ENCODE peak calls at places on chromosomes 7 and 10, in six cellular contexts. One of them, this sample, is unnamed.
A peak's percentile ranks its signal among the peaks of the same experiment; 100 is the strongest.

GRCh38 chr7:1372671-1373379 is 86.4 kb downstream of the MICALL2 start:
- DNase-seq in NCI-H2029 treated with DMSO at 0.1 percent for 48 hours: no peak
- DNase-seq in stimulated activated CD8-positive, alpha-beta memory T cell treated with anti-CD3 and anti-CD28 coated beads, Interleukin-2, amount 100 ng/mL, for 1 hour: no peak
- DNase-seq in small intestine: no peak
- DNase-seq in ACHN: no peak
- DNase-seq in fibroblast of the conjunctiva: no peak
- DNase-seq in this sample: no peak

GRCh38 chr10:106960812-106961211 is 203.7 kb downstream of the SORCS1 start:
- DNase-seq in NCI-H2029 treated with DMSO at 0.1 percent for 48 hours: no peak
- DNase-seq in stimulated activated CD8-positive, alpha-beta memory T cell treated with anti-CD3 and anti-CD28 coated beads, Interleukin-2, amount 100 ng/mL, for 1 hour: no peak
- DNase-seq in small intestine: no peak
- DNase-seq in ACHN: no peak
- DNase-seq in fibroblast of the conjunctiva: no peak
- DNase-seq in this sample: no peak

GRCh38 chr10:90148121-90148855 is 446.9 kb downstream of the KIF20B start:
- DNase-seq in NCI-H2029 treated with DMSO at 0.1 percent for 48 hours: no peak
- DNase-seq in stimulated activated CD8-positive, alpha-beta memory T cell treated with anti-CD3 and anti-CD28 coated beads, Interleukin-2, amount 100 ng/mL, for 1 hour: no peak
- DNase-seq in small intestine: peak; percentile 19
- DNase-seq in ACHN: peak; percentile 41
- DNase-seq in fibroblast of the conjunctiva: peak; percentile 49
- DNase-seq in this sample: no peak

GRCh38 chr7:129671276-129671675 is 59.8 kb downstream of the NRF1 start:
- DNase-seq in NCI-H2029 treated with DMSO at 0.1 percent for 48 hours: no peak
- DNase-seq in stimulated activated CD8-positive, alpha-beta memory T cell treated with anti-CD3 and anti-CD28 coated beads, Interleukin-2, amount 100 ng/mL, for 1 hour: no peak
- DNase-seq in small intestine: no peak
- DNase-seq in ACHN: no peak
- DNase-seq in fibroblast of the conjunctiva: no peak
- DNase-seq in this sample: no peak

GRCh38 chr10:38050212-38050611 is 39.7 kb downstream of the ZNF33A start:
- DNase-seq in NCI-H2029 treated with DMSO at 0.1 percent for 48 hours: no peak
- DNase-seq in stimulated activated CD8-positive, alpha-beta memory T cell treated with anti-CD3 and anti-CD28 coated beads, Interleukin-2, amount 100 ng/mL, for 1 hour: no peak
- DNase-seq in small intestine: no peak
- DNase-seq in ACHN: no peak
- DNase-seq in fibroblast of the conjunctiva: no peak
- DNase-seq in this sample: no peak

GRCh38 chr10:93065675-93066543 is 5.3 kb downstream of the CYP26C1 start:
- DNase-seq in NCI-H2029 treated with DMSO at 0.1 percent for 48 hours: no peak
- DNase-seq in stimulated activated CD8-positive, alpha-beta memory T cell treated with anti-CD3 and anti-CD28 coated beads, Interleukin-2, amount 100 ng/mL, for 1 hour: no peak
- DNase-seq in small intestine: no peak
- DNase-seq in ACHN: peak; percentile 40
- DNase-seq in fibroblast of the conjunctiva: no peak
- DNase-seq in this sample: no peak

GRCh38 chr10:3401491-3401938 is 228.9 kb upstream of the PITRM1 start:
- DNase-seq in NCI-H2029 treated with DMSO at 0.1 percent for 48 hours: no peak
- DNase-seq in stimulated activated CD8-positive, alpha-beta memory T cell treated with anti-CD3 and anti-CD28 coated beads, Interleukin-2, amount 100 ng/mL, for 1 hour: no peak
- DNase-seq in small intestine: no peak
- DNase-seq in ACHN: no peak
- DNase-seq in fibroblast of the conjunctiva: peak; percentile 32
- DNase-seq in this sample: peak; percentile 75

GRCh38 chr7:7843972-7844371 is 124.6 kb upstream of the GLCCI1 start:
- DNase-seq in NCI-H2029 treated with DMSO at 0.1 percent for 48 hours: no peak
- DNase-seq in stimulated activated CD8-positive, alpha-beta memory T cell treated with anti-CD3 and anti-CD28 coated beads, Interleukin-2, amount 100 ng/mL, for 1 hour: no peak
- DNase-seq in small intestine: no peak
- DNase-seq in ACHN: no peak
- DNase-seq in fibroblast of the conjunctiva: no peak
- DNase-seq in this sample: no peak

GRCh38 chr7:102890292-102890970 is 22.4 kb upstream of the LRRC17 start:
- DNase-seq in NCI-H2029 treated with DMSO at 0.1 percent for 48 hours: no peak
- DNase-seq in stimulated activated CD8-positive, alpha-beta memory T cell treated with anti-CD3 and anti-CD28 coated beads, Interleukin-2, amount 100 ng/mL, for 1 hour: no peak
- DNase-seq in small intestine: no peak
- DNase-seq in ACHN: no peak
- DNase-seq in fibroblast of the conjunctiva: no peak
- DNase-seq in this sample: no peak

GRCh38 chr10:123044391-123044790 is 35.6 kb downstream of the ACADSB start:
- DNase-seq in NCI-H2029 treated with DMSO at 0.1 percent for 48 hours: no peak
- DNase-seq in stimulated activated CD8-positive, alpha-beta memory T cell treated with anti-CD3 and anti-CD28 coated beads, Interleukin-2, amount 100 ng/mL, for 1 hour: no peak
- DNase-seq in small intestine: no peak
- DNase-seq in ACHN: peak; percentile 37
- DNase-seq in fibroblast of the conjunctiva: no peak
- DNase-seq in this sample: no peak

GRCh38 chr10:2893991-2894390 is 173.4 kb upstream of the PFKP start:
- DNase-seq in NCI-H2029 treated with DMSO at 0.1 percent for 48 hours: no peak
- DNase-seq in stimulated activated CD8-positive, alpha-beta memory T cell treated with anti-CD3 and anti-CD28 coated beads, Interleukin-2, amount 100 ng/mL, for 1 hour: no peak
- DNase-seq in small intestine: no peak
- DNase-seq in ACHN: no peak
- DNase-seq in fibroblast of the conjunctiva: no peak
- DNase-seq in this sample: no peak

GRCh38 chr7:30029696-30030095 is 1.5 kb downstream of the PLEKHA8 start:
- DNase-seq in NCI-H2029 treated with DMSO at 0.1 percent for 48 hours: no peak
- DNase-seq in stimulated activated CD8-positive, alpha-beta memory T cell treated with anti-CD3 and anti-CD28 coated beads, Interleukin-2, amount 100 ng/mL, for 1 hour: no peak
- DNase-seq in small intestine: peak; percentile 50
- DNase-seq in ACHN: peak; percentile 38
- DNase-seq in fibroblast of the conjunctiva: no peak
- DNase-seq in this sample: no peak

GRCh38 chr7:42154168-42154567 is 82.8 kb downstream of the GLI3 start:
- DNase-seq in NCI-H2029 treated with DMSO at 0.1 percent for 48 hours: no peak
- DNase-seq in stimulated activated CD8-positive, alpha-beta memory T cell treated with anti-CD3 and anti-CD28 coated beads, Interleukin-2, amount 100 ng/mL, for 1 hour: no peak
- DNase-seq in small intestine: no peak
- DNase-seq in ACHN: no peak
- DNase-seq in fibroblast of the conjunctiva: no peak
- DNase-seq in this sample: no peak

GRCh38 chr10:14022954-14023353 is 307.8 kb downstream of the FRMD4A start:
- DNase-seq in NCI-H2029 treated with DMSO at 0.1 percent for 48 hours: no peak
- DNase-seq in stimulated activated CD8-positive, alpha-beta memory T cell treated with anti-CD3 and anti-CD28 coated beads, Interleukin-2, amount 100 ng/mL, for 1 hour: no peak
- DNase-seq in small intestine: no peak
- DNase-seq in ACHN: no peak
- DNase-seq in fibroblast of the conjunctiva: no peak
- DNase-seq in this sample: no peak

GRCh38 chr10:95177429-95177828 is 16.6 kb upstream of the ACSM6 start:
- DNase-seq in NCI-H2029 treated with DMSO at 0.1 percent for 48 hours: no peak
- DNase-seq in stimulated activated CD8-positive, alpha-beta memory T cell treated with anti-CD3 and anti-CD28 coated beads, Interleukin-2, amount 100 ng/mL, for 1 hour: no peak
- DNase-seq in small intestine: no peak
- DNase-seq in ACHN: no peak
- DNase-seq in fibroblast of the conjunctiva: no peak
- DNase-seq in this sample: no peak

GRCh38 chr7:47654672-47655340 is 72.9 kb upstream of the TNS3 start:
- DNase-seq in NCI-H2029 treated with DMSO at 0.1 percent for 48 hours: no peak
- DNase-seq in stimulated activated CD8-positive, alpha-beta memory T cell treated with anti-CD3 and anti-CD28 coated beads, Interleukin-2, amount 100 ng/mL, for 1 hour: no peak
- DNase-seq in small intestine: no peak
- DNase-seq in ACHN: no peak
- DNase-seq in fibroblast of the conjunctiva: no peak
- DNase-seq in this sample: no peak

GRCh38 chr10:113151178-113151577 is 201.1 kb downstream of the TCF7L2 start:
- DNase-seq in NCI-H2029 treated with DMSO at 0.1 percent for 48 hours: no peak
- DNase-seq in stimulated activated CD8-positive, alpha-beta memory T cell treated with anti-CD3 and anti-CD28 coated beads, Interleukin-2, amount 100 ng/mL, for 1 hour: no peak
- DNase-seq in small intestine: no peak
- DNase-seq in ACHN: no peak
- DNase-seq in fibroblast of the conjunctiva: no peak
- DNase-seq in this sample: no peak

GRCh38 chr7:35731349-35731748 is 36.4 kb upstream of the HERPUD2 start:
- DNase-seq in NCI-H2029 treated with DMSO at 0.1 percent for 48 hours: no peak
- DNase-seq in stimulated activated CD8-positive, alpha-beta memory T cell treated with anti-CD3 and anti-CD28 coated beads, Interleukin-2, amount 100 ng/mL, for 1 hour: no peak
- DNase-seq in small intestine: no peak
- DNase-seq in ACHN: no peak
- DNase-seq in fibroblast of the conjunctiva: no peak
- DNase-seq in this sample: no peak

GRCh38 chr10:110488124-110488681 is 9.5 kb upstream of the DUSP5 start:
- DNase-seq in NCI-H2029 treated with DMSO at 0.1 percent for 48 hours: no peak
- DNase-seq in stimulated activated CD8-positive, alpha-beta memory T cell treated with anti-CD3 and anti-CD28 coated beads, Interleukin-2, amount 100 ng/mL, for 1 hour: no peak
- DNase-seq in small intestine: no peak
- DNase-seq in ACHN: no peak
- DNase-seq in fibroblast of the conjunctiva: no peak
- DNase-seq in this sample: no peak